ENCODE peak calls at places on chromosomes 5 and 9, in four cellular contexts. V is K562, C is HEK293T, H is HepG2. E is an unnamed sample.

GRCh38 chr5:138595396-138595795 is 20.2 kb upstream of the HSPA9 start:
- DNase-seq in V (no peak), C (no peak), H (no peak), E (no peak)

GRCh38 chr9:136668983-136669790 is 6.5 kb downstream of the EGFL7 start:
- DNase-seq in V (peak), C (no peak), H (no peak), E (no peak)

GRCh38 chr9:78103971-78104433 is 72.4 kb upstream of the GNAQ start:
- DNase-seq in V (no peak), C (no peak), H (no peak), E (no peak)

GRCh38 chr9:117444466-117444865 is 29.6 kb upstream of the ASTN2 start:
- DNase-seq in V (no peak), C (no peak), H (no peak), E (no peak)

GRCh38 chr5:124022966-124023365 is 511.0 kb downstream of the CSNK1G3 start:
- DNase-seq in V (no peak), C (no peak), H (no peak), E (no peak)

GRCh38 chr5:30341492-30341891 is 852.0 kb upstream of the CDH6 start:
- DNase-seq in V (no peak), C (no peak), H (no peak), E (no peak)

GRCh38 chr5:152686931-152687330 is 281.9 kb upstream of the NMUR2 start:
- DNase-seq in V (no peak), C (no peak), H (no peak), E (no peak)

GRCh38 chr9:120940573-120940972 is 14.0 kb upstream of the TRAF1 start:
- DNase-seq in V (no peak), C (no peak), H (no peak), E (no peak)

GRCh38 chr9:9998491-9999287 is 614.1 kb downstream of the PTPRD start:
- DNase-seq in V (no peak), C (peak), H (peak), E (no peak)

GRCh38 chr5:157648275-157648990 is 3.8 kb downstream of the SOX30 start:
- DNase-seq in V (no peak), C (no peak), H (no peak), E (no peak)

GRCh38 chr5:2335727-2336515 is 415.6 kb downstream of the IRX2 start:
- DNase-seq in V (no peak), C (no peak), H (no peak), E (no peak)

GRCh38 chr5:35618297-35618636 is 604 bp downstream of the SPEF2 start:
- DNase-seq in V (no peak), C (no peak), H (no peak), E (no peak)

GRCh38 chr5:23072179-23072578 is 219.0 kb upstream of the CDH12 start:
- DNase-seq in V (no peak), C (no peak), H (no peak), E (no peak)

GRCh38 chr5:58043607-58043945 is 416.3 kb downstream of the PLK2 start:
- DNase-seq in V (no peak), C (no peak), H (no peak), E (no peak)

GRCh38 chr5:80569961-80570786 is at the start of gene ANKRD34B:
- DNase-seq in V (no peak), C (peak), H (no peak), E (no peak)

DNA sequence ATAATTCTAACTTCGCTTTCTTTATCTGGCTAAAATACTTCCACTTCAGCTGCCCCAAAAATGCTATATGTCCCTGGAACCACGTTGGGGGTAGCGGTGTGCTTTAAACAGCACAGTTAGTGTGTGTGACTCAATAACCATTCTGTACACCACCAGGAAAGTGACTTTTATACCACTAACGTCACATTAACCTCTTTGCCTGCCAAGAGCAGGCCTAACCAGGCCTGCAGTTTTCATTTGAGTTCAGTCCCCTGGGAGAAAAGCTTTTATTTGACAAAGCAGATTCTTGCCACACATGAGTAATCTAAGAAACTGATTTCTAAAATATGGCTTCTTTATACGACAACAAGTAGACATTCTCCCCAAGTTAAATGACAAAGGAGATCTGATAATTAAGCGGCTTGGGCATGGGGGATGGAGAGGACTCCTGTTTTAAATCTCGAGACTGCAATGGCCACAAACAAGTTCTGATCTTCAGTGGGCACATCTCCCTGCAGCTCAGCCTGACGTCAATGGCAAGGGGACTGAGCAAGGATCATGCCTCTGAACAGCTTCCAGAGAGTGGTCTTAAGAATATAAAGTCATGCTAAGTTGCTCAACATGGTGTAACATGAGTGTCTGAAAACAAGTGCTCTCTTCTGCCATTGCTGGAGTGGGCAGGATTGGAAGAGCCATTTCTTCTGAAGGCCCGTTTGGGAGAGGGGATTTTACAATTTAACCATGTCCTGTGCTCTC is 91.8 kb downstream of the GLIS3 start:
- DNase-seq in V (no peak), C (no peak), H (no peak), E (no peak)
- TF ChIP-seq TARDBP in V (no peak), C (no peak), H (no peak), E (no peak)

GRCh38 chr5:39760385-39761198 is 335.8 kb upstream of the DAB2 start:
- DNase-seq in V (no peak), C (no peak), H (no peak), E (no peak)
- TF ChIP-seq TARDBP in V (no peak), C (no peak), H (no peak), E (no peak)

DNA sequence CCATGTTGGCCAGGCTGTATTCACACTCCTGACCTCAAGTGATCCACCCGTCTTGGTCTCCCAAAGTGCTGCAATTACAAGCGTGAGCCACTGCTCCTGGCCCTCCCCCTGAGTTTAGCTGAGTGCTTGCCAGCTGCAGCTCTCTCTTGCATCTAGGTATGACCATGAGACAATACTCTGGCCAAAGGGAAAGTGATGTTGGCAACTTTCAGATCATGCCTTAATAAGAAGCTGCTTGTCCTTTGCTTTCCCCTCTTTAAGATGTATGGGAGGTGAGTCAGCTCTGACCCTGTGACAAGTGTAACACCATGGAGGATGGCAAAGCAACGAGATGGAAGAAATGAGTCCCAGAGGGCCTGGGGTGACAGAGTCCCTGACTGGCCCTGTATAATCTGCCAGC is 18.7 kb upstream of the DCAF12 start:
- DNase-seq in V (no peak), C (no peak), H (no peak), E (no peak)
- TF ChIP-seq TARDBP in V (no peak), C (no peak), H (no peak), E (no peak)

GRCh38 chr5:98877600-98877999 is 51.2 kb downstream of the CHD1 start:
- DNase-seq in V (no peak), C (no peak), H (no peak), E (no peak)

DNA sequence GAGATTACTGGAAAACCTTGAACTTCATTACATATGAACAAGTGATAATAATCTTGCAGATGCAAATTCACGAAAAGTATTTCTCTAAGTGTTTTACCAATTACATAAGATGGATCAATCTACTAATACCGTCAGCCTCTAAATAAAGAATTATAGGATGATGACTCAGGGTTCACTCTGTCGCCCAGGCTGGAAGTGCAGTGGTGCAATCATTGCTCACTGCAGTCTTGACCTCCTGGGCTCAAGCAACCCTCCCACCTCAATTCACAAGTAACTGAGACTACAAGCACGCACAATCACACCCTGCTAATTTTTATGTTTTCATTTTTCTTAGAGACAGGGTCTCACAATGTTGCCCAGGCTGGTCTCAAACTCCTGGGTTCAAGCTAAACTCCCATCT is 56.1 kb downstream of the CHD1 start:
- DNase-seq in V (no peak), C (no peak), H (no peak), E (no peak)
- TF ChIP-seq TARDBP in V (no peak), C (no peak), H (no peak), E (no peak)

DNA sequence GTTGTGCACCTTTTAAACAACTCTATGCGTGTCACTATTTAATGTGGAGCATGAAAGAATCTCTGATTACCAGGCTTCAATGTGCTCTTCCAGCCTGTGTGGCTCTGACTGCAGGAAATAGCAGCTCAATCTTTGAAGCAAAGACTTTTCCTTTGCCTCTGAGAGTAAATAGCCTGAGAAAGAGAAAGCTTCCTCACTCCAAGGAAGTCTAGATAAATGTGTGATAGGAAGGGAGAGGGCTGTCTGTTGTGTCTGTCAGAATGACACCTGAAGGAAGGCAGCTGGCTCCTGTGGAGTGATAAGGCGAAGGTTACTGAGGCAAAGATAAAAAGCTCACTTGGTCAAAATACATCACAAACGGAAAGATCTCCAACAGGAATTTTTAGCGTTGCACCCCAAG is 205.3 kb upstream of the HAPLN1 start:
- DNase-seq in V (no peak), C (no peak), H (no peak), E (no peak)
- TF ChIP-seq TARDBP in V (no peak), C (no peak), H (no peak), E (no peak)

GRCh38 chr9:124574944-124575343 is 67.7 kb upstream of the NR5A1 start:
- DNase-seq in V (no peak), C (no peak), H (peak), E (no peak)
- TF ChIP-seq TARDBP in V (no peak), C (no peak), H (no peak), E (no peak)

DNA sequence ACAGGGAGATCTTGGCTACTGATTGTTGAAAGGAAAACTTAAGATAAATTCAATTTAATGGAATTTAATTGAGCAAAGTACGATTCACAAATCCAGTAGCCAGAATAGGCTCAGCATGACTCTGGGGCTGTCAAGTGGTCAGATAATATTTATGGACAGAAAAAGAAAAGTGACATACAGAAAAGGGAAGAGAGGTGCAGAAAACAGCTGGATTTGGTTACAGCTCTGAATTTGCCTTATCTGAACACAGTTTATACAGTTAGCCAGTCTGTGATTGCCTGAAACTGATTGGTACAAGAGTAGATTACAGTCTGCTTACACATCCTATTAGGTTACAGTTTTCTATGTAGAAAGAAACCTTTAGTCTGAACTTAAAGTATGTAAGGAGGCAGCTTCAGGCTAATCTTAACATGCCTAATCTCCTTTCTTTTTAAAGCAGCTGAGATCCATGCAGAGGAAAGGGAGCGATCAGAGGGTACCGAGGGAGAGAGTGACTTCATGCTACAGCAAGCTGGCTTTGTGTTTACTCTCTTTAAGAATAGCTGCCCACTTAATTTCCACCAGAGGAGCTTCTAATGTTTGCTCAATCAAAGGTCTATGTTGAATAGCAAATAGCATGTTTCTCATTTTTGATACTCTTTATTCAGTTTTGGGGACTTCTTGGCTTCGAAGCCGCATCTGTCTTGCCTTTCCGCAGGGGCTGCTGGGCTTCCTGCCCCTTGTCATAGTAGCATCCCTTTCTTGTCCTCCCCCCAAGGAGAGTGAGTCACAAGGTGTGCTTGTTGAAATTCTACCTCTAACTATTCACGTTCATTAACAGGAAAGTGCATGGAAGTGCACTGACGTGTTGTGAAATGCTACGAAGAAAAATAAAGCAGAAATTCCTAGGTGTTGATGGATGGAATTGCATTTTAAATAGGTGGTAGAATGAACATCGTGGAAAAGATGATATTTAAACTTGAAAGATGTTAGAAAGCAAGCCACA is 761.2 kb downstream of the TAF11L14 start:
- DNase-seq in V (no peak), C (no peak), H (no peak), E (no peak)
- TF ChIP-seq TARDBP in V (no peak), C (no peak), H (no peak), E (no peak)

GRCh38 chr5:90981821-90982220 is 401.3 kb downstream of the ARRDC3 start:
- DNase-seq in V (no peak), C (no peak), H (no peak), E (no peak)

GRCh38 chr5:90982576-90982975 is 400.5 kb downstream of the ARRDC3 start:
- DNase-seq in V (peak), C (no peak), H (no peak), E (no peak)

GRCh38 chr5:90981177-90981576 is 401.9 kb downstream of the ARRDC3 start:
- DNase-seq in V (no peak), C (no peak), H (no peak), E (no peak)

GRCh38 chr5:90983748-90984147 is 399.4 kb downstream of the ARRDC3 start:
- DNase-seq in V (no peak), C (no peak), H (no peak), E (no peak)

GRCh38 chr5:90983148-90983547 is 400.0 kb downstream of the ARRDC3 start:
- DNase-seq in V (peak), C (peak), H (peak), E (no peak)
- TF ChIP-seq TARDBP in V (peak), C (no peak), H (no peak), E (no peak)

GRCh38 chr5:112390327-112390726 is 28.8 kb downstream of the EPB41L4A start:
- DNase-seq in V (no peak), C (no peak), H (peak), E (no peak)

GRCh38 chr5:112386716-112387115 is 32.4 kb downstream of the EPB41L4A start:
- DNase-seq in V (no peak), C (no peak), H (no peak), E (no peak)

GRCh38 chr5:112388739-112389138 is 30.3 kb downstream of the EPB41L4A start:
- DNase-seq in V (no peak), C (peak), H (no peak), E (no peak)

GRCh38 chr5:112385566-112385965 is 33.5 kb downstream of the EPB41L4A start:
- DNase-seq in V (no peak), C (no peak), H (no peak), E (no peak)

GRCh38 chr5:112388010-112388553 is 31.0 kb downstream of the EPB41L4A start:
- DNase-seq in V (no peak), C (no peak), H (no peak), E (no peak)
- TF ChIP-seq TARDBP in V (no peak), C (no peak), H (no peak), E (no peak)